ENCODE peak calls at places on chromosomes 4 and X, in ten cellular contexts. U, M, P, Z, X, Q, J, D, B and N are unnamed samples.
A peak's percentile ranks its signal among the peaks of the same experiment; 100 is the strongest.

GRCh38 chr4:147829401-147830101 is 97.7 kb downstream of the ARHGAP10 start:
- DNase-seq in U (peak; percentile 64), M (no peak), P (no peak), Z (no peak), X (peak; percentile 58), Q (peak; percentile 75), J (no peak), D (no peak), B (no peak), N (no peak)

GRCh38 chrX:71928856-71929255 is 18.2 kb downstream of the NHSL2 start:
- DNase-seq in U (no peak), M (no peak), P (no peak), Z (no peak), X (no peak), Q (no peak), J (no peak), D (no peak), B (no peak), N (no peak)

GRCh38 chr4:156557962-156558361 is 413.6 kb downstream of the PDGFC start:
- DNase-seq in U (no peak), M (no peak), P (no peak), Z (no peak), X (no peak), Q (no peak), J (no peak), D (no peak), B (no peak), N (no peak)

GRCh38 chrX:150269613-150270254 is 93.4 kb upstream of the MAMLD1 start:
- DNase-seq in U (no peak), M (no peak), P (no peak), Z (no peak), X (peak; percentile 76), Q (no peak), J (no peak), D (no peak), B (no peak), N (no peak)

GRCh38 chrX:12950851-12951589 is 23.9 kb upstream of the TMSB4X start:
- DNase-seq in U (no peak), M (no peak), P (peak; percentile 74), Z (peak; percentile 62), X (peak; percentile 64), Q (no peak), J (no peak), D (no peak), B (peak; percentile 58), N (peak; percentile 54)

GRCh38 chr4:139740121-139740520 is 74.5 kb downstream of the MGST2 start:
- DNase-seq in U (no peak), M (no peak), P (no peak), Z (no peak), X (no peak), Q (peak; percentile 44), J (no peak), D (peak; percentile 48), B (no peak), N (no peak)

GRCh38 chrX:65750674-65751469 is 83.4 kb downstream of the MSN start:
- DNase-seq in U (no peak), M (no peak), P (peak; percentile 47), Z (no peak), X (no peak), Q (no peak), J (no peak), D (no peak), B (no peak), N (no peak)

GRCh38 chr4:7841071-7841470 is 98.6 kb downstream of the AFAP1 start:
- DNase-seq in U (no peak), M (no peak), P (no peak), Z (no peak), X (no peak), Q (no peak), J (no peak), D (no peak), B (no peak), N (no peak)

GRCh38 chr4:146059865-146060264 is 115.7 kb upstream of the LSM6 start:
- DNase-seq in U (no peak), M (no peak), P (no peak), Z (no peak), X (no peak), Q (no peak), J (no peak), D (no peak), B (no peak), N (no peak)

GRCh38 chr4:12488672-12489071 is 995.5 kb downstream of the RAB28 start:
- DNase-seq in U (no peak), M (no peak), P (no peak), Z (no peak), X (peak; percentile 16), Q (peak; percentile 74), J (no peak), D (no peak), B (no peak), N (no peak)

GRCh38 chr4:3407171-3407771 is 34.5 kb upstream of the HGFAC start:
- DNase-seq in U (no peak), M (no peak), P (no peak), Z (no peak), X (no peak), Q (no peak), J (no peak), D (no peak), B (no peak), N (no peak)

GRCh38 chr4:100299019-100299418 is 108.8 kb upstream of the DDIT4L start:
- DNase-seq in U (peak; percentile 27), M (no peak), P (no peak), Z (no peak), X (peak; percentile 52), Q (peak; percentile 42), J (no peak), D (no peak), B (no peak), N (no peak)

GRCh38 chr4:113433116-113433515 is 328.4 kb downstream of the CAMK2D start:
- DNase-seq in U (no peak), M (no peak), P (no peak), Z (no peak), X (no peak), Q (no peak), J (no peak), D (no peak), B (no peak), N (no peak)

GRCh38 chrX:24207826-24208225 is 58.3 kb downstream of the ZFX start:
- DNase-seq in U (no peak), M (no peak), P (no peak), Z (no peak), X (no peak), Q (no peak), J (no peak), D (no peak), B (no peak), N (no peak)

GRCh38 chr4:71404049-71404448 is 65.2 kb downstream of the SLC4A4 start:
- DNase-seq in U (no peak), M (no peak), P (no peak), Z (no peak), X (no peak), Q (no peak), J (no peak), D (no peak), B (no peak), N (no peak)

GRCh38 chr4:30757357-30757756 is 37.2 kb downstream of the PCDH7 start:
- DNase-seq in U (no peak), M (no peak), P (no peak), Z (no peak), X (peak; percentile 62), Q (no peak), J (no peak), D (no peak), B (no peak), N (no peak)

GRCh38 chr4:125321709-125322362 is 7.1 kb downstream of the FAT4 start:
- DNase-seq in U (no peak), M (no peak), P (no peak), Z (no peak), X (no peak), Q (no peak), J (no peak), D (no peak), B (no peak), N (no peak)

GRCh38 chr4:4490041-4490440 is 51.8 kb downstream of the STX18 start:
- DNase-seq in U (no peak), M (no peak), P (no peak), Z (no peak), X (no peak), Q (no peak), J (no peak), D (no peak), B (no peak), N (no peak)

GRCh38 chrX:107826286-107827136 is 845 bp downstream of the MID2 start:
- DNase-seq in U (no peak), M (peak; percentile 3), P (peak; percentile 24), Z (peak; percentile 80), X (peak; percentile 54), Q (peak; percentile 5), J (no peak), D (no peak), B (peak; percentile 26), N (peak; percentile 0)

GRCh38 chr4:75675004-75675531 is 1.9 kb upstream of the G3BP2 start:
- DNase-seq in U (no peak), M (no peak), P (no peak), Z (no peak), X (peak; percentile 17), Q (no peak), J (no peak), D (no peak), B (no peak), N (no peak)

GRCh38 chr4:25161599-25161960 is 1.3 kb upstream of the SEPSECS start:
- DNase-seq in U (no peak), M (no peak), P (no peak), Z (no peak), X (peak; percentile 30), Q (no peak), J (no peak), D (no peak), B (no peak), N (no peak)

GRCh38 chrX:134813697-134814096 is 155.4 kb upstream of the PLAC1 start:
- DNase-seq in U (no peak), M (no peak), P (no peak), Z (no peak), X (no peak), Q (no peak), J (no peak), D (no peak), B (no peak), N (no peak)

GRCh38 chr4:181541396-181541795 is 701.8 kb upstream of the TENM3 start:
- DNase-seq in U (no peak), M (no peak), P (no peak), Z (no peak), X (no peak), Q (no peak), J (no peak), D (no peak), B (no peak), N (no peak)

GRCh38 chrX:129600981-129601424 is 53.8 kb downstream of the APLN start:
- DNase-seq in U (no peak), M (peak; percentile 4), P (no peak), Z (peak; percentile 61), X (peak; percentile 34), Q (no peak), J (peak; percentile 15), D (no peak), B (no peak), N (no peak)

GRCh38 chr4:120918788-120919187 is 3.7 kb downstream of the PRDM5 start:
- DNase-seq in U (no peak), M (no peak), P (no peak), Z (no peak), X (no peak), Q (peak; percentile 23), J (no peak), D (no peak), B (no peak), N (no peak)

GRCh38 chrX:130393451-130394074 is 8.1 kb upstream of the GPR119 start:
- DNase-seq in U (peak; percentile 21), M (peak; percentile 48), P (no peak), Z (peak; percentile 80), X (peak; percentile 62), Q (peak; percentile 4), J (peak; percentile 20), D (no peak), B (no peak), N (no peak)

GRCh38 chr4:54513231-54513630 is 144.5 kb upstream of the KIT start:
- DNase-seq in U (peak; percentile 31), M (no peak), P (no peak), Z (no peak), X (peak; percentile 19), Q (peak; percentile 5), J (no peak), D (no peak), B (no peak), N (no peak)

GRCh38 chrX:378443-378842 is 8.3 kb downstream of the PPP2R3B start:
- DNase-seq in U (no peak), M (no peak), P (no peak), Z (no peak), X (no peak), Q (no peak), J (no peak), D (no peak), B (no peak), N (no peak)